ENCODE peak calls at places on chromosomes 4 and X, in eight cellular contexts. I is small intestine; M is activated effector memory CD4-positive, alpha-beta T cell treated with Interleukin-2 at 50 U/mL for 16 hours; W is Karpas-422; C is astrocyte of the spinal cord; U is fibroblast of lung; O is type B pancreatic cell; V is GM04504. F is an unnamed sample.

GRCh38 chr4:22477136-22477793 is 38.6 kb downstream of the ADGRA3 start:
- DNase-seq in I (peak), M (no peak), W (no peak), C (no peak), U (no peak), O (no peak), V (peak), F (no peak)

GRCh38 chr4:71498002-71498401 is 159.2 kb downstream of the SLC4A4 start:
- DNase-seq in I (no peak), M (no peak), W (no peak), C (no peak), U (peak), O (no peak), V (peak), F (no peak)

GRCh38 chr4:108425988-108426387 is 194.4 kb upstream of the RPL34 start:
- DNase-seq in I (no peak), M (no peak), W (no peak), C (peak), U (peak), O (no peak), V (peak), F (no peak)

GRCh38 chr4:33739886-33740285 is 2504.4 kb downstream of the ARAP2 start:
- DNase-seq in I (no peak), M (no peak), W (no peak), C (no peak), U (no peak), O (no peak), V (no peak), F (no peak)

GRCh38 chrX:119573840-119574393 is 446 bp upstream of the UBE2A start:
- DNase-seq in I (peak), M (no peak), W (peak), C (peak), U (peak), O (no peak), V (peak), F (no peak)

GRCh38 chr4:7390906-7391636 is 43.7 kb downstream of the PSAPL1 start:
- DNase-seq in I (no peak), M (no peak), W (no peak), C (no peak), U (no peak), O (peak), V (no peak), F (peak)

GRCh38 chr4:140044314-140044991 is 109.5 kb downstream of the MAML3 start:
- DNase-seq in I (no peak), M (no peak), W (no peak), C (no peak), U (no peak), O (no peak), V (no peak), F (no peak)

GRCh38 chrX:110062919-110063318 is 60.0 kb downstream of the TMEM164 start:
- DNase-seq in I (no peak), M (no peak), W (no peak), C (no peak), U (no peak), O (no peak), V (no peak), F (no peak)

GRCh38 chrX:132146456-132146855 is 18.6 kb upstream of the FRMD7 start:
- DNase-seq in I (no peak), M (no peak), W (no peak), C (no peak), U (no peak), O (no peak), V (no peak), F (no peak)

GRCh38 chr4:152935661-152936445 is at the start of gene FHDC1:
- DNase-seq in I (peak), M (no peak), W (no peak), C (no peak), U (peak), O (peak), V (no peak), F (no peak)

GRCh38 chr4:165867961-165868360 is 5.1 kb upstream of the TLL1 start:
- DNase-seq in I (no peak), M (no peak), W (no peak), C (no peak), U (no peak), O (no peak), V (no peak), F (no peak)

GRCh38 chr4:185210102-185210981 is 944 bp downstream of the SNX25 start:
- DNase-seq in I (peak), M (peak), W (peak), C (peak), U (peak), O (peak), V (no peak), F (no peak)

GRCh38 chrX:40094041-40094899 is 3.5 kb downstream of the BCOR start:
- DNase-seq in I (peak), M (no peak), W (no peak), C (no peak), U (peak), O (peak), V (no peak), F (no peak)

GRCh38 chrX:120718969-120719368 is 89.1 kb upstream of the C1GALT1C1 start:
- DNase-seq in I (no peak), M (no peak), W (no peak), C (no peak), U (no peak), O (no peak), V (no peak), F (no peak)

GRCh38 chr4:1705732-1706131 is 6.4 kb downstream of the SLBP start:
- DNase-seq in I (no peak), M (no peak), W (no peak), C (no peak), U (no peak), O (no peak), V (no peak), F (no peak)

GRCh38 chr4:12041828-12042227 is 613.1 kb upstream of the HS3ST1 start:
- DNase-seq in I (peak), M (no peak), W (peak), C (no peak), U (no peak), O (no peak), V (no peak), F (no peak)

GRCh38 chrX:132169554-132169953 is 41.7 kb upstream of the FRMD7 start:
- DNase-seq in I (no peak), M (no peak), W (no peak), C (no peak), U (no peak), O (no peak), V (no peak), F (no peak)

GRCh38 chrX:49073641-49074575 is at the start of gene PRAF2:
- DNase-seq in I (peak), M (peak), W (no peak), C (peak), U (peak), O (peak), V (peak), F (no peak)

GRCh38 chrX:102950908-102951866 is 14.1 kb downstream of the RAB40AL start:
- DNase-seq in I (peak), M (peak), W (peak), C (peak), U (peak), O (no peak), V (no peak), F (no peak)

GRCh38 chr4:173934933-173935620 is 348.4 kb downstream of the FBXO8 start:
- DNase-seq in I (no peak), M (no peak), W (no peak), C (no peak), U (no peak), O (no peak), V (no peak), F (no peak)

GRCh38 chrX:1661048-1661921 is 46.4 kb downstream of the ASMT start:
- DNase-seq in I (peak), M (no peak), W (peak), C (no peak), U (no peak), O (no peak), V (no peak), F (no peak)

GRCh38 chr4:1192493-1193205 is 20.3 kb upstream of the SPON2 start:
- DNase-seq in I (no peak), M (no peak), W (no peak), C (no peak), U (no peak), O (no peak), V (no peak), F (peak)

GRCh38 chrX:149527705-149528104 is 13.1 kb upstream of the EOLA1 start:
- DNase-seq in I (peak), M (peak), W (peak), C (peak), U (no peak), O (no peak), V (no peak), F (no peak)

GRCh38 chr4:7396186-7396585 is 38.5 kb downstream of the PSAPL1 start:
- DNase-seq in I (no peak), M (no peak), W (no peak), C (no peak), U (no peak), O (no peak), V (no peak), F (peak)

GRCh38 chr4:128916832-128917231 is 107.3 kb downstream of the JADE1 start:
- DNase-seq in I (peak), M (no peak), W (no peak), C (no peak), U (no peak), O (no peak), V (no peak), F (no peak)

GRCh38 chr4:180617203-180617602 is 1626.0 kb upstream of the TENM3 start:
- DNase-seq in I (peak), M (no peak), W (no peak), C (peak), U (peak), O (no peak), V (no peak), F (no peak)

GRCh38 chrX:129980540-129981206 is 1.8 kb upstream of the BCORL1 start:
- DNase-seq in I (peak), M (no peak), W (no peak), C (no peak), U (peak), O (peak), V (no peak), F (no peak)

GRCh38 chrX:118974908-118975671 is 672 bp downstream of the LONRF3 start:
- DNase-seq in I (peak), M (peak), W (no peak), C (no peak), U (peak), O (peak), V (no peak), F (no peak)